ENCODE peak calls at places on chromosome 19, in five cellular contexts. Q, W, O, L and C are unnamed samples.
A peak's percentile ranks its signal among the peaks of the same experiment; 100 is the strongest.

GRCh38 chr19:9823816-9824215 is 3.9 kb upstream of the UBL5 start:
- DNase-seq in O (no peak), W (no peak), Q (no peak), L (no peak), C (no peak)

GRCh38 chr19:6478815-6479214 is 2.8 kb downstream of the DENND1C start:
- DNase-seq in O (no peak), Q (no peak), L (no peak), W (no peak), C (no peak)

GRCh38 chr19:10219678-10220077 is 11.5 kb downstream of the S1PR2 start:
- DNase-seq in L (peak; percentile 43), Q (no peak), O (peak; percentile 55), W (no peak), C (peak; percentile 47)

GRCh38 chr19:36207605-36208252 is 6.7 kb downstream of the ZNF565 start:
- DNase-seq in L (no peak), W (no peak), Q (no peak), O (no peak), C (no peak)

GRCh38 chr19:858868-859843 is at the start of gene CFD:
- DNase-seq in Q (no peak), L (no peak), O (no peak), W (no peak), C (no peak)

GRCh38 chr19:51722492-51722891 is 1.3 kb downstream of the HAS1 start:
- DNase-seq in O (no peak), Q (no peak), W (no peak), L (no peak), C (no peak)

GRCh38 chr19:33294058-33294798 is 8.1 kb downstream of the CEBPA start:
- DNase-seq in Q (no peak), O (no peak), L (no peak), W (no peak), C (no peak)

GRCh38 chr19:2478324-2478755 is 2.4 kb downstream of the GADD45B start:
- DNase-seq in Q (peak; percentile 49), W (peak; percentile 46), O (peak; percentile 72), L (peak; percentile 3), C (peak; percentile 42)

GRCh38 chr19:10365518-10365917 is 14.9 kb downstream of the TYK2 start:
- DNase-seq in O (no peak), L (no peak), W (no peak), Q (no peak), C (no peak)

GRCh38 chr19:1412995-1413889 is 5.9 kb downstream of the DAZAP1 start:
- DNase-seq in Q (no peak), L (no peak), W (no peak), O (no peak), C (no peak)

GRCh38 chr19:12974301-12975220 is 5.2 kb downstream of the DAND5 start:
- DNase-seq in W (no peak), Q (no peak), O (no peak), L (no peak), C (no peak)